ENCODE peak calls at places on chromosome 15, in five cellular contexts. One of them, this sample, is unnamed.
A peak's percentile ranks its signal among the peaks of the same experiment; 100 is the strongest.

GRCh38 chr15:42591238-42591936 is 16.0 kb downstream of the STARD9 start:
- DNase-seq in MG63: no peak
- DNase-seq in nephron progenitor cell: no peak
- DNase-seq in GM19239: no peak
- DNase-seq in RWPE1: no peak
- DNase-seq in this sample: peak; percentile 56

GRCh38 chr15:61794881-61795280 is 265.4 kb downstream of the VPS13C start:
- DNase-seq in MG63: no peak
- DNase-seq in RWPE1: peak; percentile 17
- DNase-seq in nephron progenitor cell: no peak
- DNase-seq in GM19239: no peak
- DNase-seq in this sample: no peak

GRCh38 chr15:36079021-36079420 is 500.4 kb upstream of the CDIN1 start:
- DNase-seq in nephron progenitor cell: no peak
- DNase-seq in MG63: no peak
- DNase-seq in RWPE1: no peak
- DNase-seq in GM19239: no peak
- DNase-seq in this sample: no peak

GRCh38 chr15:101029971-101030661 is 111.0 kb downstream of the LRRK1 start:
- DNase-seq in nephron progenitor cell: no peak
- DNase-seq in GM19239: no peak
- DNase-seq in RWPE1: no peak
- DNase-seq in MG63: no peak
- DNase-seq in this sample: no peak

GRCh38 chr15:33988384-33988783 is 20.1 kb downstream of the CHRM5 start:
- DNase-seq in MG63: no peak
- DNase-seq in GM19239: no peak
- DNase-seq in RWPE1: no peak
- DNase-seq in nephron progenitor cell: no peak
- DNase-seq in this sample: no peak

GRCh38 chr15:67468431-67468830 is 52.5 kb upstream of the C15orf61 start:
- DNase-seq in MG63: no peak
- DNase-seq in GM19239: no peak
- DNase-seq in nephron progenitor cell: no peak
- DNase-seq in RWPE1: no peak
- DNase-seq in this sample: no peak

GRCh38 chr15:29708519-29708918 is 113.7 kb downstream of the TJP1 start:
- DNase-seq in nephron progenitor cell: no peak
- DNase-seq in GM19239: no peak
- DNase-seq in RWPE1: no peak
- DNase-seq in MG63: no peak
- DNase-seq in this sample: no peak

GRCh38 chr15:68272797-68273271 is 4.7 kb upstream of the FEM1B start:
- DNase-seq in nephron progenitor cell: no peak
- DNase-seq in MG63: peak; percentile 94
- DNase-seq in GM19239: no peak
- DNase-seq in RWPE1: peak; percentile 79
- DNase-seq in this sample: no peak

GRCh38 chr15:39555885-39556284 is 25.0 kb upstream of the THBS1 start:
- DNase-seq in GM19239: no peak
- DNase-seq in nephron progenitor cell: no peak
- DNase-seq in RWPE1: no peak
- DNase-seq in MG63: no peak
- DNase-seq in this sample: no peak

GRCh38 chr15:44101944-44102343 is 93.1 kb downstream of the FRMD5 start:
- DNase-seq in nephron progenitor cell: no peak
- DNase-seq in MG63: peak; percentile 16
- DNase-seq in RWPE1: peak; percentile 78
- DNase-seq in GM19239: no peak
- DNase-seq in this sample: no peak

GRCh38 chr15:56758770-56759449 is 25.6 kb upstream of the ZNF280D start:
- DNase-seq in RWPE1: peak; percentile 46
- DNase-seq in GM19239: no peak
- DNase-seq in nephron progenitor cell: no peak
- DNase-seq in MG63: no peak
- DNase-seq in this sample: no peak

GRCh38 chr15:58517252-58517681 is 85.5 kb downstream of the LIPC start:
- DNase-seq in MG63: no peak
- DNase-seq in GM19239: no peak
- DNase-seq in RWPE1: no peak
- DNase-seq in nephron progenitor cell: no peak
- DNase-seq in this sample: no peak

GRCh38 chr15:65420975-65421359 is 1.8 kb downstream of the IGDCC4 start:
- DNase-seq in MG63: no peak
- DNase-seq in nephron progenitor cell: no peak
- DNase-seq in RWPE1: no peak
- DNase-seq in GM19239: no peak
- DNase-seq in this sample: no peak

GRCh38 chr15:60095711-60096110 is 91.6 kb downstream of the FOXB1 start:
- DNase-seq in GM19239: no peak
- DNase-seq in RWPE1: no peak
- DNase-seq in nephron progenitor cell: no peak
- DNase-seq in MG63: no peak
- DNase-seq in this sample: no peak

GRCh38 chr15:69573815-69574472 is 121.3 kb downstream of the RPLP1 start:
- DNase-seq in RWPE1: no peak
- DNase-seq in MG63: no peak
- DNase-seq in nephron progenitor cell: no peak
- DNase-seq in GM19239: no peak
- DNase-seq in this sample: no peak

GRCh38 chr15:91302588-91303439 is 202.8 kb downstream of the SV2B start:
- DNase-seq in MG63: peak; percentile 27
- DNase-seq in nephron progenitor cell: peak; percentile 42
- DNase-seq in RWPE1: peak; percentile 78
- DNase-seq in GM19239: peak; percentile 45
- DNase-seq in this sample: peak; percentile 78

GRCh38 chr15:63373330-63373729 is 8.3 kb downstream of the CA12 start:
- DNase-seq in MG63: no peak
- DNase-seq in nephron progenitor cell: no peak
- DNase-seq in RWPE1: no peak
- DNase-seq in GM19239: no peak
- DNase-seq in this sample: no peak

GRCh38 chr15:26771168-26771916 is 1.5 kb downstream of the GABRB3 start:
- DNase-seq in MG63: no peak
- DNase-seq in nephron progenitor cell: peak; percentile 93
- DNase-seq in GM19239: no peak
- DNase-seq in RWPE1: no peak
- DNase-seq in this sample: peak; percentile 79

GRCh38 chr15:62389887-62390792 is 225.1 kb upstream of the C2CD4B start:
- DNase-seq in RWPE1: peak; percentile 79
- DNase-seq in MG63: peak; percentile 81
- DNase-seq in GM19239: peak; percentile 89
- DNase-seq in nephron progenitor cell: peak; percentile 79
- DNase-seq in this sample: peak; percentile 93

GRCh38 chr15:48437178-48437577 is 105.9 kb downstream of the DUT start:
- DNase-seq in GM19239: no peak
- DNase-seq in nephron progenitor cell: no peak
- DNase-seq in MG63: no peak
- DNase-seq in RWPE1: no peak
- DNase-seq in this sample: no peak

GRCh38 chr15:41930221-41930866 is 36.5 kb upstream of the SPTBN5 start:
- DNase-seq in MG63: peak; percentile 94
- DNase-seq in GM19239: no peak
- DNase-seq in RWPE1: peak; percentile 92
- DNase-seq in nephron progenitor cell: no peak
- DNase-seq in this sample: no peak

GRCh38 chr15:22979069-22979698 is 984 bp downstream of the CYFIP1 start:
- DNase-seq in nephron progenitor cell: peak; percentile 71
- DNase-seq in MG63: peak; percentile 64
- DNase-seq in GM19239: peak; percentile 68
- DNase-seq in RWPE1: peak; percentile 70
- DNase-seq in this sample: peak; percentile 69

GRCh38 chr15:78392430-78392829 is 45.6 kb upstream of the IREB2 start:
- DNase-seq in MG63: no peak
- DNase-seq in GM19239: no peak
- DNase-seq in RWPE1: no peak
- DNase-seq in nephron progenitor cell: no peak
- DNase-seq in this sample: peak; percentile 33

GRCh38 chr15:48680841-48681240 is 35.3 kb upstream of the FBN1 start:
- DNase-seq in MG63: no peak
- DNase-seq in RWPE1: peak; percentile 33
- DNase-seq in GM19239: no peak
- DNase-seq in nephron progenitor cell: no peak
- DNase-seq in this sample: no peak

GRCh38 chr15:39479916-39480315 is 101.0 kb upstream of the THBS1 start:
- DNase-seq in nephron progenitor cell: no peak
- DNase-seq in RWPE1: no peak
- DNase-seq in MG63: no peak
- DNase-seq in GM19239: no peak
- DNase-seq in this sample: no peak

GRCh38 chr15:88393719-88394519 is 73.3 kb downstream of the MRPL46 start:
- DNase-seq in GM19239: no peak
- DNase-seq in MG63: peak; percentile 34
- DNase-seq in RWPE1: no peak
- DNase-seq in nephron progenitor cell: no peak
- DNase-seq in this sample: no peak

GRCh38 chr15:70125605-70126004 is 27.9 kb upstream of the TLE3 start:
- DNase-seq in GM19239: no peak
- DNase-seq in nephron progenitor cell: no peak
- DNase-seq in MG63: no peak
- DNase-seq in RWPE1: no peak
- DNase-seq in this sample: no peak

GRCh38 chr15:78299302-78300102 is at the start of gene SKIC8:
- DNase-seq in GM19239: peak; percentile 89
- DNase-seq in MG63: peak; percentile 96
- DNase-seq in nephron progenitor cell: peak; percentile 93
- DNase-seq in RWPE1: peak; percentile 96
- DNase-seq in this sample: peak; percentile 99

GRCh38 chr15:57596301-57596855 is 4.7 kb downstream of the MYZAP start:
- DNase-seq in MG63: no peak
- DNase-seq in GM19239: no peak
- DNase-seq in nephron progenitor cell: no peak
- DNase-seq in RWPE1: no peak
- DNase-seq in this sample: no peak

GRCh38 chr15:85582719-85583089 is 202.3 kb downstream of the AKAP13 start:
- DNase-seq in nephron progenitor cell: no peak
- DNase-seq in GM19239: peak; percentile 29
- DNase-seq in RWPE1: no peak
- DNase-seq in MG63: no peak
- DNase-seq in this sample: no peak

GRCh38 chr15:51051776-51052175 is 42.9 kb downstream of the TNFAIP8L3 start:
- DNase-seq in GM19239: no peak
- DNase-seq in nephron progenitor cell: no peak
- DNase-seq in MG63: peak; percentile 94
- DNase-seq in RWPE1: no peak
- DNase-seq in this sample: no peak

GRCh38 chr15:32824777-32825176 is 107.0 kb downstream of the GREM1 start:
- DNase-seq in nephron progenitor cell: no peak
- DNase-seq in MG63: no peak
- DNase-seq in RWPE1: peak; percentile 84
- DNase-seq in GM19239: no peak
- DNase-seq in this sample: no peak

GRCh38 chr15:40744810-40745152 is 10.3 kb downstream of the RMDN3 start:
- DNase-seq in nephron progenitor cell: no peak
- DNase-seq in MG63: no peak
- DNase-seq in GM19239: no peak
- DNase-seq in RWPE1: no peak
- DNase-seq in this sample: no peak

GRCh38 chr15:64008177-64008576 is 38.1 kb downstream of the DAPK2 start:
- DNase-seq in RWPE1: no peak
- DNase-seq in MG63: no peak
- DNase-seq in nephron progenitor cell: no peak
- DNase-seq in GM19239: no peak
- DNase-seq in this sample: no peak

GRCh38 chr15:99148851-99149276 is 44.0 kb downstream of the SYNM start:
- DNase-seq in MG63: no peak
- DNase-seq in nephron progenitor cell: no peak
- DNase-seq in GM19239: no peak
- DNase-seq in RWPE1: no peak
- DNase-seq in this sample: no peak

GRCh38 chr15:68818088-68818670 is 2.5 kb downstream of the ANP32A start:
- DNase-seq in RWPE1: peak; percentile 42
- DNase-seq in nephron progenitor cell: peak; percentile 76
- DNase-seq in GM19239: no peak
- DNase-seq in MG63: peak; percentile 87
- DNase-seq in this sample: peak; percentile 74

GRCh38 chr15:38860253-38860652 is 295.6 kb upstream of the RASGRP1 start:
- DNase-seq in MG63: no peak
- DNase-seq in GM19239: no peak
- DNase-seq in nephron progenitor cell: no peak
- DNase-seq in RWPE1: no peak
- DNase-seq in this sample: no peak

GRCh38 chr15:69013726-69014406 is 629 bp upstream of the NOX5 start:
- DNase-seq in GM19239: no peak
- DNase-seq in RWPE1: no peak
- DNase-seq in MG63: no peak
- DNase-seq in nephron progenitor cell: no peak
- DNase-seq in this sample: no peak

GRCh38 chr15:101152914-101153313 is 98.9 kb downstream of the CHSY1 start:
- DNase-seq in GM19239: no peak
- DNase-seq in nephron progenitor cell: no peak
- DNase-seq in RWPE1: no peak
- DNase-seq in MG63: peak; percentile 38
- DNase-seq in this sample: peak; percentile 75